ENCODE peak calls at places on chromosomes 16 and 17, in eight cellular contexts. Q is H1; S is fibroblast of villous mesenchyme; P is testis; H is nephron progenitor cell; M is lower lobe of right lung; R is Calu3; O is CD8-positive, alpha-beta T cell. V is an unnamed sample.

GRCh38 chr16:56513972-56514371 is 5.9 kb downstream of the BBS2 start:
- DNase-seq in M (no peak), Q (no peak), O (peak), P (peak), R (peak), S (peak), H (no peak), V (no peak)

GRCh38 chr16:72787519-72788268 is 260.2 kb downstream of the ZFHX3 start:
- DNase-seq in R (peak), O (peak), P (peak), S (peak), M (peak), Q (peak), H (peak), V (no peak)

GRCh38 chr17:70307430-70307829 is 138.1 kb downstream of the KCNJ2 start:
- DNase-seq in P (no peak), O (no peak), M (no peak), R (no peak), Q (no peak), H (no peak), S (no peak), V (no peak)

GRCh38 chr17:50426814-50427787 is 1.1 kb downstream of the ACSF2 start:
- DNase-seq in M (no peak), S (peak), Q (peak), O (peak), H (peak), P (peak), R (peak), V (no peak)

GRCh38 chr17:78648293-78648692 is 71.1 kb upstream of the DNAH17 start:
- DNase-seq in M (no peak), P (no peak), O (no peak), Q (no peak), R (no peak), H (no peak), S (no peak), V (no peak)

GRCh38 chr16:81693047-81693446 is 86.0 kb upstream of the PLCG2 start:
- DNase-seq in Q (no peak), O (no peak), M (no peak), P (peak), H (no peak), R (no peak), S (peak), V (no peak)

GRCh38 chr17:74012465-74012864 is 191.0 kb upstream of the RPL38 start:
- DNase-seq in R (no peak), Q (no peak), H (no peak), S (no peak), O (peak), P (no peak), M (no peak), V (no peak)

GRCh38 chr16:35431829-35432663 is 1972.6 kb downstream of the TP53TG3F start:
- DNase-seq in P (peak), H (no peak), Q (peak), O (no peak), S (no peak), R (peak), M (no peak), V (no peak)

GRCh38 chr17:35898283-35899070 is 18.3 kb upstream of the CCL5 start:
- DNase-seq in M (peak), P (peak), S (peak), Q (no peak), H (no peak), R (peak), O (peak), V (no peak)

GRCh38 chr17:18862011-18862410 is 4.1 kb downstream of the PRPSAP2 start:
- DNase-seq in P (no peak), O (no peak), M (no peak), H (no peak), R (no peak), S (no peak), Q (peak), V (no peak)

GRCh38 chr16:30004424-30004776 is 6.4 kb downstream of the DOC2A start:
- DNase-seq in Q (no peak), P (no peak), R (no peak), H (no peak), O (no peak), S (no peak), M (peak), V (no peak)

GRCh38 chr16:68636818-68637217 is 8.3 kb upstream of the CDH3 start:
- DNase-seq in H (no peak), P (no peak), R (no peak), Q (no peak), M (no peak), O (no peak), S (no peak), V (no peak)

GRCh38 chr17:63369233-63369632 is 76.9 kb downstream of the CYB561 start:
- DNase-seq in R (no peak), O (no peak), P (no peak), M (no peak), Q (no peak), H (no peak), S (peak), V (no peak)

GRCh38 chr16:24939738-24940137 is 75.4 kb downstream of the ARHGAP17 start:
- DNase-seq in S (no peak), R (no peak), O (no peak), H (no peak), P (no peak), M (no peak), Q (no peak), V (no peak)

GRCh38 chr16:4097826-4098240 is 18.4 kb downstream of the ADCY9 start:
- DNase-seq in H (no peak), M (peak), O (no peak), S (peak), P (no peak), Q (no peak), R (no peak), V (no peak)

GRCh38 chr16:2205104-2205966 is at the start of gene MLST8:
- DNase-seq in P (peak), Q (peak), H (peak), S (peak), M (peak), O (peak), R (peak), V (peak)

GRCh38 chr16:1706386-1707192 is 594 bp downstream of the MAPK8IP3 start:
- DNase-seq in S (peak), O (peak), Q (peak), R (no peak), H (peak), P (no peak), M (no peak), V (no peak)

GRCh38 chr17:13642188-13642587 is 40.5 kb upstream of the HS3ST3A1 start:
- DNase-seq in P (no peak), M (no peak), S (no peak), R (no peak), O (no peak), Q (no peak), H (no peak), V (no peak)

GRCh38 chr17:76252040-76252954 is 12.0 kb upstream of the RNF157 start:
- DNase-seq in O (no peak), P (peak), Q (no peak), R (peak), H (no peak), S (peak), M (peak), V (no peak)

GRCh38 chr17:83191388-83192160 is 112.2 kb downstream of the METRNL start:
- DNase-seq in P (no peak), S (no peak), O (no peak), H (peak), Q (no peak), M (peak), R (no peak), V (no peak)

GRCh38 chr17:13918247-13918646 is 151.1 kb upstream of the COX10 start:
- DNase-seq in Q (no peak), R (no peak), H (no peak), M (no peak), O (no peak), P (no peak), S (no peak), V (no peak)

GRCh38 chr17:32298298-32298697 is 32.7 kb downstream of the RHBDL3 start:
- DNase-seq in M (no peak), O (no peak), R (no peak), P (no peak), Q (no peak), H (no peak), S (peak), V (no peak)

GRCh38 chr17:5281814-5282638 is at the start of gene RABEP1:
- DNase-seq in S (peak), O (peak), H (peak), Q (peak), P (peak), R (peak), M (peak), V (peak)
- TF ChIP-seq CTCF in S (no peak), O (no peak), H (no peak), Q (no peak), P (no peak), R (no peak), M (peak), V (no peak)

GRCh38 chr16:85062728-85063336 is 35.2 kb downstream of the KIAA0513 start:
- DNase-seq in Q (no peak), S (no peak), H (no peak), M (no peak), P (no peak), O (no peak), R (no peak), V (no peak)
- TF ChIP-seq CTCF in Q (no peak), S (no peak), H (no peak), M (no peak), P (no peak), O (no peak), R (no peak), V (no peak)

GRCh38 chr17:29585080-29585751 is 4.2 kb downstream of the GIT1 start:
- DNase-seq in S (no peak), O (peak), H (peak), P (no peak), R (no peak), M (peak), Q (no peak), V (no peak)
- TF ChIP-seq CTCF in S (peak), O (peak), H (no peak), P (no peak), R (no peak), M (no peak), Q (peak), V (peak)

GRCh38 chr16:67199808-67200198 is 872 bp downstream of the ELMO3 start:
- DNase-seq in P (peak), R (peak), H (no peak), M (no peak), S (no peak), O (no peak), Q (peak), V (no peak)

GRCh38 chr16:67197704-67198103 is 1.2 kb upstream of the ELMO3 start:
- DNase-seq in P (no peak), O (no peak), S (no peak), Q (no peak), R (no peak), M (no peak), H (no peak), V (no peak)

GRCh38 chr16:67200491-67200890 is 1.6 kb downstream of the ELMO3 start:
- DNase-seq in Q (no peak), O (no peak), P (no peak), M (no peak), H (no peak), S (no peak), R (no peak), V (no peak)

GRCh38 chr16:67198238-67198734 is 645 bp upstream of the ELMO3 start:
- DNase-seq in P (peak), Q (peak), H (no peak), O (no peak), S (no peak), R (peak), M (peak), V (no peak)

DNA sequence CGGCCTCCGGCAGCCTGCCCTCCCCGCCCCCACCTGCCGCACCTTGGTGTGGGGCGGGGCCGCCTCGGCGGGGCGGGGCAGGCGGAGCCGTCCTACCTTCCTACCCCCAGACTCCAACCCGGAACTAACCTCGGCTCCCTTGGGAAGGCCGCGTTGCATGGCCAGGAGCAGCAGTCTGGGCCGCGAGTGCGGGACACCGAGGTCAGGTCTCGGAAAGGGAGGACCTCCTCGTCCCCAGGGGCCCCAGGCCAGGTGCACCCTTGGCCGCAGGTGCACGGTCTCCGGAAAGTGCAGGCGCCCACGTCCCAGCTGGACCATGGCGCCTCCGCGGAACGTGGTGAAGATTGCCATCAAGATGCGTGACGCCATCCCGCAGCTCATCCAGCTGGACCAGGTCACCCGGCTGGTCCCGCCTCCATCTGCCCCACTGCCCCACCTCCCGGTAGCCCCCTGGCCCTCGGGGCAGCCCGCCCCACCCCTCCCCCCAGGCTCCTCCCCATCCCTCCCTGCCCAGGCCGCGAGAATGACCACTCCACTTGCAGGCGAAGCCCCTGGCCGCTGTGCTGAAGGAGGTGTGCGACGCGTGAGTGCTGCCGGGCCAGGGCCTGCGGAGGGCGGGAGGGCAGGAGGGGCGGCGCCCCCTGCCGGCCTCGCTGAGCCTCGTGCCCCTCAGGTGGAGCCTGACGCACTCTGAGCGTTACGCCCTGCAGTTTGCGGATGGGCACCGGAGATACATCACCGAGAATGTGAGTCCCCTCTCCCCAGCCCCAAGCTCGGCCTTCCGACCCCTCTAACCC is at the start of gene ELMO3:
- DNase-seq in Q (peak), S (no peak), P (peak), M (peak), R (peak), H (peak), O (no peak), V (no peak)
- TF ChIP-seq CTCF in Q (peak), S (peak), P (peak), M (peak), R (peak), H (peak), O (no peak), V (no peak)

DNA sequence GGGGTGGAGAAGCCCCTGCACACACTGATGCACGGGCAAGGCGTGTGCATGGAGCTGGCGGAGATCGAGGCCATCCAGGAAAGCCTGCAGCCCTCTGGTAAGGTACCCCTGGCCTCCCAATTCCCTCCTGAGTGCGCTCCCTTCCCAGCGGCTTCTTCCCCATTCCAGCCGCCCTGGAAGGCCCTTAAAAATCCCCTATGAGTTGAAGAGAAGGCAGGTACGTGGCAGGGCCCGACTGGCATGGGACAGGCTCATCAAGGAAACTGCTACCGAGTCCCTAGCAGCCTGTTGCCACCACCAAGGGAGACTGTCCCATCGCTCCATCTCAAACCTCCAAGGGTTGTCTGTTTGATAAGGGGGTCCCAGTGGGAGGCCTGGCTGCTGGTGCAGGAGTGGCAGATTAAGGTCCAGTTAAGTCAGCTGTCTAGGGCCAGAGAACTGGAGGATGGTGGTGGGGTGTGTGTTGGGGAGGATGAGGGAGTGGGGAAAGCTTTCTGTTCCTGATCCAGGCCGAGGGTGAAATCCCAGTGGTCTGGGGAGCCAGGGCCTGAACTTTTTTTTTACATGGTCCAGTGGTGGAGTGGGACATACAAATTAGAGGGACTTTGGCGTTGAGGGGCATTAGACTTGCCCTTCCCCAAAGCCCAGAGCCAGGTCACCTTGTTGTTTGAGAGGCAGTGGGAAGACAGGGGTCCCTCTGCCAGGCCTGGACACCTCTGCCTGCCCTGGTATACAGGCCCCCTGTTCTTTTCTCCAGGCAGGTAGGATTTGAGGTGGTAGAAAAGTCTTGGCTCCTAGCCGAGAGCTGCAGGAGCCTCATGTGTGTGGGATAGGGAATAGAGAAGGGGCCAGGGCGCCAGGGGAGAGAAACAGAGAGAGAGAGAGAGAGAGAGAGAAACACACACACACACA is 994 bp downstream of the IGFBP4 start:
- DNase-seq in Q (peak), R (no peak), P (no peak), S (no peak), M (no peak), H (no peak), O (no peak), V (no peak)
- TF ChIP-seq CTCF in Q (no peak), R (no peak), P (no peak), S (no peak), M (no peak), H (no peak), O (no peak), V (no peak)

DNA sequence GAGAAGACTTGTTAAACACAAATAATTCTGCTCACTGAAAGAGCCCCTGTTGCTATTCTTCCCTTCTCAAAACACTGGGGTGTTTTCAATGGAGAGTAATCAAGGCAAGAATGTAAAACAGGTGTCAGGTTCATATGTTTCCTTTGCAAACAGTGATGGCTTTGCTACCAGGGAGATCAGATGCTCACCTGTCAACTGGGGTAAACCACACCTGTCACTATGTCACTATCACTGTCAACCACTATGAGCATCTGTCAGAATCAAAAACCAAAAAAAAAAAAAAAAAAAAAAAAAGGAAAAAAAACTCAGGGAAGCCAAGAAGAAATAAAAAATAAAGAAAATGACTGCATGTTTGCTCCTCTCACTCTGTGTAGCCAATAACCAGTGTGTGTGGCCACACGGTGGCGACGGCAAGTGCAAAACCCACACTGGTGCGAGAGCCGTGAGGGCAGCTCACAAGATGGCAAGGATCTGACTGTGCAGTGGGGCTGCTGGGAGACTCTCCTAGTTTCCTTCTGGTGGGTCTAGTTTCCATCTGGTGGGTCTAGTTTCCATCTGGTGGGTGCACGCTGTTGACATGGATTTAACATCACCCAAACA is 22.7 kb downstream of the USP22 start:
- DNase-seq in P (peak), M (no peak), R (peak), S (no peak), H (no peak), O (peak), Q (no peak), V (no peak)
- TF ChIP-seq CTCF in P (peak), M (no peak), R (no peak), S (peak), H (peak), O (no peak), Q (peak), V (peak)

V was measured in D721Med.